ENCODE peak calls at places on chromosomes 1 and 21, in five cellular contexts. One of them, this sample, is unnamed.

GRCh38 chr1:15703562-15703961 is 19.4 kb downstream of the PLEKHM2 start:
- DNase-seq in GM23248: peak; percentile 98
- DNase-seq in NCI-H1417: no peak
- DNase-seq in stimulated activated CD8-positive, alpha-beta memory T cell treated with anti-CD3 and anti-CD28 coated beads, Interleukin-4, amount 100 ng/mL, for 24 hours: no peak
- DNase-seq in left cardiac atrium: peak; percentile 89
- DNase-seq in this sample: no peak

GRCh38 chr1:193014354-193014753 is 44.8 kb downstream of the UCHL5 start:
- DNase-seq in GM23248: peak; percentile 3
- DNase-seq in NCI-H1417: no peak
- DNase-seq in stimulated activated CD8-positive, alpha-beta memory T cell treated with anti-CD3 and anti-CD28 coated beads, Interleukin-4, amount 100 ng/mL, for 24 hours: no peak
- DNase-seq in left cardiac atrium: no peak
- DNase-seq in this sample: no peak

GRCh38 chr1:64092851-64093371 is 110.5 kb upstream of the UBE2U start:
- DNase-seq in GM23248: no peak
- DNase-seq in NCI-H1417: no peak
- DNase-seq in stimulated activated CD8-positive, alpha-beta memory T cell treated with anti-CD3 and anti-CD28 coated beads, Interleukin-4, amount 100 ng/mL, for 24 hours: no peak
- DNase-seq in left cardiac atrium: no peak
- DNase-seq in this sample: no peak

GRCh38 chr1:213564215-213564659 is 423.5 kb upstream of the PROX1 start:
- DNase-seq in GM23248: no peak
- DNase-seq in NCI-H1417: no peak
- DNase-seq in stimulated activated CD8-positive, alpha-beta memory T cell treated with anti-CD3 and anti-CD28 coated beads, Interleukin-4, amount 100 ng/mL, for 24 hours: no peak
- DNase-seq in left cardiac atrium: no peak
- DNase-seq in this sample: no peak

GRCh38 chr1:201714542-201715276 is 114.2 kb upstream of the IPO9 start:
- DNase-seq in GM23248: peak; percentile 100
- DNase-seq in NCI-H1417: no peak
- DNase-seq in stimulated activated CD8-positive, alpha-beta memory T cell treated with anti-CD3 and anti-CD28 coated beads, Interleukin-4, amount 100 ng/mL, for 24 hours: no peak
- DNase-seq in left cardiac atrium: peak; percentile 89
- DNase-seq in this sample: no peak

GRCh38 chr1:167738158-167738557 is 16.4 kb downstream of the MPZL1 start:
- DNase-seq in GM23248: no peak
- DNase-seq in NCI-H1417: no peak
- DNase-seq in stimulated activated CD8-positive, alpha-beta memory T cell treated with anti-CD3 and anti-CD28 coated beads, Interleukin-4, amount 100 ng/mL, for 24 hours: no peak
- DNase-seq in left cardiac atrium: no peak
- DNase-seq in this sample: no peak

GRCh38 chr21:42818328-42818749 is 61.0 kb downstream of the WDR4 start:
- DNase-seq in GM23248: peak; percentile 73
- DNase-seq in NCI-H1417: peak; percentile 12
- DNase-seq in stimulated activated CD8-positive, alpha-beta memory T cell treated with anti-CD3 and anti-CD28 coated beads, Interleukin-4, amount 100 ng/mL, for 24 hours: peak; percentile 51
- DNase-seq in left cardiac atrium: peak; percentile 63
- DNase-seq in this sample: no peak

GRCh38 chr1:8073116-8073855 is 47.2 kb upstream of the ERRFI1 start:
- DNase-seq in GM23248: no peak
- DNase-seq in NCI-H1417: no peak
- DNase-seq in stimulated activated CD8-positive, alpha-beta memory T cell treated with anti-CD3 and anti-CD28 coated beads, Interleukin-4, amount 100 ng/mL, for 24 hours: no peak
- DNase-seq in left cardiac atrium: no peak
- DNase-seq in this sample: no peak

GRCh38 chr21:46393941-46394818 is 64.5 kb upstream of the DIP2A start:
- DNase-seq in GM23248: no peak
- DNase-seq in NCI-H1417: no peak
- DNase-seq in stimulated activated CD8-positive, alpha-beta memory T cell treated with anti-CD3 and anti-CD28 coated beads, Interleukin-4, amount 100 ng/mL, for 24 hours: no peak
- DNase-seq in left cardiac atrium: no peak
- DNase-seq in this sample: no peak

GRCh38 chr1:63730211-63730610 is 43.6 kb upstream of the ROR1 start:
- DNase-seq in GM23248: peak; percentile 28
- DNase-seq in NCI-H1417: peak; percentile 5
- DNase-seq in stimulated activated CD8-positive, alpha-beta memory T cell treated with anti-CD3 and anti-CD28 coated beads, Interleukin-4, amount 100 ng/mL, for 24 hours: no peak
- DNase-seq in left cardiac atrium: no peak
- DNase-seq in this sample: no peak

GRCh38 chr1:31230378-31230777 is 9.3 kb downstream of the NKAIN1 start:
- DNase-seq in GM23248: no peak
- DNase-seq in NCI-H1417: no peak
- DNase-seq in stimulated activated CD8-positive, alpha-beta memory T cell treated with anti-CD3 and anti-CD28 coated beads, Interleukin-4, amount 100 ng/mL, for 24 hours: no peak
- DNase-seq in left cardiac atrium: no peak
- DNase-seq in this sample: no peak

GRCh38 chr1:226645279-226645976 is 93.7 kb downstream of the ITPKB start:
- DNase-seq in GM23248: no peak
- DNase-seq in NCI-H1417: no peak
- DNase-seq in stimulated activated CD8-positive, alpha-beta memory T cell treated with anti-CD3 and anti-CD28 coated beads, Interleukin-4, amount 100 ng/mL, for 24 hours: no peak
- DNase-seq in left cardiac atrium: peak; percentile 17
- DNase-seq in this sample: no peak

GRCh38 chr1:3093928-3094626 is 25.1 kb downstream of the PRDM16 start:
- DNase-seq in GM23248: no peak
- DNase-seq in NCI-H1417: no peak
- DNase-seq in stimulated activated CD8-positive, alpha-beta memory T cell treated with anti-CD3 and anti-CD28 coated beads, Interleukin-4, amount 100 ng/mL, for 24 hours: no peak
- DNase-seq in left cardiac atrium: no peak
- DNase-seq in this sample: no peak